ENCODE peak calls at places on chromosomes 5 and 9, in six cellular contexts. A, D, X, H, F and O are unnamed samples.

GRCh38 chr5:50958852-50959457 is 292.5 kb downstream of the PARP8 start:
- DNase-seq in X (peak), D (peak), A (peak), H (no peak), F (peak), O (no peak)

GRCh38 chr5:34011521-34011920 is 3.7 kb upstream of the AMACR start:
- DNase-seq in H (no peak), D (no peak), X (no peak), F (no peak), A (no peak), O (no peak)

GRCh38 chr9:72931437-72931836 is 21.4 kb downstream of the ALDH1A1 start:
- DNase-seq in F (no peak), X (no peak), H (no peak), A (peak), D (no peak), O (no peak)

GRCh38 chr5:173089581-173089980 is 33.4 kb downstream of the CREBRF start:
- DNase-seq in D (no peak), H (no peak), F (no peak), X (no peak), A (no peak), O (no peak)

GRCh38 chr9:2281803-2282185 is 266.6 kb downstream of the SMARCA2 start:
- DNase-seq in F (no peak), D (no peak), X (no peak), H (no peak), A (peak), O (no peak)

GRCh38 chr5:139770722-139771121 is 24.9 kb upstream of the PSD2 start:
- DNase-seq in A (no peak), X (no peak), D (no peak), F (no peak), H (no peak), O (no peak)

GRCh38 chr9:94692601-94693000 is 33.9 kb upstream of the AOPEP start:
- DNase-seq in H (no peak), F (peak), D (no peak), A (no peak), X (no peak), O (no peak)

GRCh38 chr5:131064669-131065371 is 100.2 kb downstream of the HINT1 start:
- DNase-seq in F (no peak), X (no peak), D (no peak), A (no peak), H (no peak), O (no peak)

GRCh38 chr9:21070171-21070571 is 7.6 kb downstream of the IFNB1 start:
- DNase-seq in D (peak), A (peak), H (peak), X (peak), F (no peak), O (no peak)

GRCh38 chr5:16617272-16617973 is 626 bp upstream of the RETREG1 start:
- DNase-seq in H (no peak), D (no peak), X (no peak), F (no peak), A (no peak), O (peak)

GRCh38 chr9:78813602-78814180 is 516.8 kb downstream of the PSAT1 start:
- DNase-seq in H (no peak), F (no peak), D (no peak), X (no peak), A (no peak), O (no peak)

GRCh38 chr5:79547429-79547822 is 33.5 kb upstream of the HOMER1 start:
- DNase-seq in D (no peak), H (no peak), A (no peak), X (no peak), F (no peak), O (no peak)

GRCh38 chr9:37820142-37820541 is 19.5 kb downstream of the DCAF10 start:
- DNase-seq in H (no peak), X (no peak), F (no peak), D (no peak), A (no peak), O (no peak)

GRCh38 chr9:92656537-92656925 is 13.4 kb downstream of the IPPK start:
- DNase-seq in X (no peak), H (no peak), D (no peak), F (no peak), A (no peak), O (no peak)

GRCh38 chr9:77021289-77021927 is 2.0 kb downstream of the FOXB2 start:
- DNase-seq in X (no peak), H (no peak), D (no peak), F (no peak), A (no peak), O (no peak)

GRCh38 chr5:113087994-113088519 is 111.5 kb downstream of the DCP2 start:
- DNase-seq in H (no peak), F (no peak), X (no peak), D (no peak), A (no peak), O (no peak)

GRCh38 chr5:102545175-102545574 is 46.4 kb upstream of the SLCO6A1 start:
- DNase-seq in F (peak), X (peak), A (no peak), D (no peak), H (no peak), O (no peak)

GRCh38 chr9:27534131-27534530 is 4.5 kb upstream of the MOB3B start:
- DNase-seq in D (no peak), X (no peak), F (no peak), H (no peak), A (no peak), O (no peak)

GRCh38 chr9:130034570-130034969 is 8.4 kb downstream of the FNBP1 start:
- DNase-seq in X (no peak), A (peak), F (no peak), D (peak), H (no peak), O (no peak)

GRCh38 chr9:23665635-23666034 is 160.4 kb downstream of the ELAVL2 start:
- DNase-seq in F (no peak), D (no peak), A (no peak), H (no peak), X (no peak), O (no peak)

GRCh38 chr5:111530298-111530740 is 18.0 kb upstream of the STARD4 start:
- DNase-seq in D (no peak), X (no peak), H (peak), F (no peak), A (peak), O (peak)

GRCh38 chr5:138639326-138639725 is 64.1 kb upstream of the HSPA9 start:
- DNase-seq in H (no peak), F (no peak), X (no peak), D (no peak), A (no peak), O (no peak)

GRCh38 chr5:36357391-36357790 is 55.7 kb upstream of the RANBP3L start:
- DNase-seq in H (no peak), F (no peak), D (peak), X (no peak), A (peak), O (no peak)

GRCh38 chr5:130955041-130955440 is 210.0 kb downstream of the HINT1 start:
- DNase-seq in F (no peak), X (no peak), H (no peak), D (no peak), A (no peak), O (no peak)